ENCODE peak calls at places on chromosomes 12 and 14, in six cellular contexts. P, U, K, I, A and C are unnamed samples.

GRCh38 chr14:79009286-79009685 is 839.1 kb downstream of the NRXN3 start:
- DNase-seq in K (no peak), I (no peak), P (no peak), A (no peak), U (no peak), C (no peak)

GRCh38 chr14:71321556-71322315 is 414.5 kb downstream of the PCNX1 start:
- DNase-seq in P (peak; percentile 12), K (peak; percentile 89), I (peak; percentile 89), A (peak; percentile 84), U (peak; percentile 65), C (peak; percentile 44)

GRCh38 chr12:2970744-2971143 is 11.5 kb downstream of the TEAD4 start:
- DNase-seq in P (peak; percentile 50), A (peak; percentile 28), I (no peak), U (no peak), K (no peak), C (no peak)

GRCh38 chr12:66708704-66709443 is 30.0 kb upstream of the GRIP1 start:
- DNase-seq in P (no peak), A (peak; percentile 32), U (no peak), K (no peak), I (peak; percentile 55), C (peak; percentile 72)

GRCh38 chr12:48001426-48002178 is 2.7 kb downstream of the COL2A1 start:
- DNase-seq in P (no peak), K (peak; percentile 64), U (peak; percentile 4), A (peak; percentile 72), I (peak; percentile 83), C (no peak)

GRCh38 chr14:47539065-47539464 is 136.3 kb downstream of the MDGA2 start:
- DNase-seq in I (peak; percentile 81), K (no peak), P (peak; percentile 13), U (no peak), A (no peak), C (peak; percentile 56)

GRCh38 chr14:20798932-20799331 is 3.7 kb downstream of the RNASE1 start:
- DNase-seq in P (no peak), I (no peak), A (no peak), U (no peak), K (no peak), C (no peak)

GRCh38 chr12:10247659-10248058 is 35.0 kb downstream of the GABARAPL1 start:
- DNase-seq in I (no peak), P (no peak), K (no peak), U (no peak), A (no peak), C (no peak)

GRCh38 chr14:76832503-76832988 is 6.3 kb downstream of the LRRC74A start:
- DNase-seq in K (no peak), I (no peak), U (no peak), P (no peak), A (no peak), C (no peak)

DNA sequence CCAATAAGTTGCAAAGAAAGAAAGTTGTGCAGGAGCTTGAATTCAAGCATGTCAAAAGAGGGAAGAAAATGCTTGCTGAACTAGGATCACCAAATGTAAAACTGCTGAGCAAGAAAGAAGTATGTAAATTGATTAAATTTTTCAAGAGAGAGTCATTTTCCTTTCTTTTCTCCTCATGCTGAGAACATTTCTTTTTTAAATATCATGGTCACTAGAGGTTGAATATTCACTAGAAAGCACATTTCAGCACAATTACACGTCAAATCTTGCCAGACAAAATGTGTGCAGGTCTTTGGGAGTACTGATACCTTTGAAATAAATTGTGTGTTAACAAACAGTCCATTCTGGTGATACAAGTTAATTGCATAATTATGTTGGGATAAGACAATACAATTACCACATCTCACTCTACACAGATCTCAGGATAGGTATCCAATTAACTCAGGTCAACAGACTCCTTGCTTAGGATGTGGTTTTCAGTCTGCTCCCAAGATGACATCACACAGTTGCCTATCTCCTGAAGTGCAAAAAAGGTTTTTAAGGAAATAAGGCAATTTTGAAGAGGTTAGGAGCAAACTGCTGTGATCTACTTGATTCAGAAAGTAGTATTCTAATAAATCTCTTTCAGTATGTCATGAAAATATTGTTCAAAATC is 862.2 kb downstream of the RPS29 start:
- DNase-seq in K (no peak), A (no peak), P (no peak), I (no peak), U (no peak), C (no peak)
- H3K4me2 ChIP-seq in K (no peak overlapping the region), A (no peak overlapping the region), P (no peak overlapping the region), I (no peak overlapping the region), U (no peak overlapping the region), C (no peak overlapping the region)

GRCh38 chr14:61474671-61475070 is 153.3 kb downstream of the PRKCH start:
- DNase-seq in K (no peak), A (no peak), I (no peak), P (no peak), U (no peak), C (no peak)
- H3K4me3 ChIP-seq in K (no peak overlapping the region), A (no peak overlapping the region), I (no peak overlapping the region), P (no peak overlapping the region), U (no peak overlapping the region), C (no peak overlapping the region)

GRCh38 chr12:88309546-88309945 is 167.4 kb downstream of the TMTC3 start:
- DNase-seq in I (no peak), K (peak; percentile 40), A (peak; percentile 82), P (no peak), U (no peak), C (no peak)
- H3K4me2 ChIP-seq in I (no peak overlapping the region), K (no peak overlapping the region), A (peak overlapping the region; percentile 49), P (peak overlapping the region; percentile 41), U (peak overlapping the region; percentile 10), C (no peak overlapping the region)

GRCh38 chr14:22320353-22320733 is 268.7 kb downstream of the DAD1 start:
- DNase-seq in A (no peak), U (no peak), P (no peak), I (peak; percentile 24), K (no peak), C (no peak)
- H3K4me3 ChIP-seq in A (no peak overlapping the region), U (no peak overlapping the region), P (no peak overlapping the region), I (no peak overlapping the region), K (no peak overlapping the region), C (no peak overlapping the region)

GRCh38 chr14:33774866-33775519 is 175.9 kb downstream of the EGLN3 start:
- DNase-seq in U (no peak), K (peak; percentile 4), A (peak; percentile 56), P (no peak), I (no peak), C (peak; percentile 59)

GRCh38 chr14:33777651-33778050 is 173.2 kb downstream of the EGLN3 start:
- DNase-seq in K (peak; percentile 5), P (no peak), U (no peak), I (no peak), A (no peak), C (no peak)

GRCh38 chr14:33780035-33780434 is 170.8 kb downstream of the EGLN3 start:
- DNase-seq in U (no peak), P (no peak), K (no peak), A (no peak), I (no peak), C (no peak)

GRCh38 chr14:33774161-33774560 is 176.7 kb downstream of the EGLN3 start:
- DNase-seq in A (no peak), K (no peak), I (no peak), U (no peak), P (no peak), C (peak; percentile 96)

GRCh38 chr14:33776871-33777270 is 174.0 kb downstream of the EGLN3 start:
- DNase-seq in P (no peak), A (no peak), I (peak; percentile 44), K (no peak), U (no peak), C (no peak)
- H3K4me2 ChIP-seq in P (no peak overlapping the region), A (no peak overlapping the region), I (peak overlapping the region; percentile 55), K (no peak overlapping the region), U (no peak overlapping the region), C (no peak overlapping the region)

DNA sequence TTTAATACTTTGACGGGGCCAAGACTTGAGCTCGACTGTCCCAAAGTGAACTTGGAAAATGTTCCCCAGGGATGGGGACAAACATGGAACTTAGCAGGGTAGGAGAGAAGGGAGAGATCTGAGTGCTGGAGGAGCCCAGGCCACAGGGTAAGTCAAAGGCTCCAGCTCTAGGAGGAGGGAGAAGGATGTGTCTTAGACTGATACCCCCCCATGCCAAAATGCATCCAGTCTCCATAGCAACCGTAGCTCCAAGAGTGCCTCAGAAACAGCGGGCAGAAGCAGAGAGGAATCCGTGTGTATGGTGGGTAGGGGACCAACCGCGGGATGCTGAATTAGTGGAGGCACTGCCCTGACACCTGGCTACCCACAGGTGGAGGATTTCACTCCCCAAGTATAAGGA is 845 bp upstream of the AGAP2 start:
- DNase-seq in I (no peak), A (no peak), K (no peak), U (no peak), P (no peak), C (no peak)
- H3K4me3 ChIP-seq in I (peak overlapping the region; percentile 62), A (no peak overlapping the region), K (no peak overlapping the region), U (no peak overlapping the region), P (no peak overlapping the region), C (no peak overlapping the region)

GRCh38 chr14:44846232-44846824 is 115.4 kb downstream of the KLHL28 start:
- DNase-seq in I (peak; percentile 72), A (peak; percentile 68), P (peak; percentile 44), K (peak; percentile 20), U (peak; percentile 28), C (peak; percentile 88)
- H3K4me2 ChIP-seq in I (no peak overlapping the region), A (peak overlapping the region; percentile 40), P (no peak overlapping the region), K (peak overlapping the region; percentile 62), U (peak overlapping the region; percentile 9), C (peak overlapping the region; percentile 57)

GRCh38 chr12:14614704-14615121 is 47.0 kb upstream of the PLBD1 start:
- DNase-seq in P (no peak), I (peak; percentile 14), K (no peak), A (no peak), U (no peak), C (peak; percentile 89)
- H3K4me3 ChIP-seq in P (no peak overlapping the region), I (no peak overlapping the region), K (no peak overlapping the region), A (no peak overlapping the region), U (no peak overlapping the region), C (peak overlapping the region; percentile 60)

GRCh38 chr14:56723418-56723817 is 86.9 kb downstream of the OTX2 start:
- DNase-seq in I (no peak), A (no peak), U (no peak), P (no peak), K (no peak), C (no peak)
- H3K4me2 ChIP-seq in I (no peak overlapping the region), A (no peak overlapping the region), U (no peak overlapping the region), P (no peak overlapping the region), K (no peak overlapping the region), C (no peak overlapping the region)